ENCODE peak calls at places on chromosomes 5 and 9, in seven cellular contexts. Y is T-helper 22 cell, S is SK-MEL-5, Q is tibial artery, Z is EL, E is T-helper 9 cell, A is astrocyte of the spinal cord. T is an unnamed sample.
A peak's percentile ranks its signal among the peaks of the same experiment; 100 is the strongest.

GRCh38 chr5:66864240-66864884 is 268.2 kb downstream of the MAST4 start:
- DNase-seq in A (peak; percentile 46), Y (no peak), E (no peak), S (peak; percentile 69), Q (no peak), Z (peak; percentile 19), T (peak; percentile 51)

GRCh38 chr9:94918038-94918753 is 191.7 kb downstream of the AOPEP start:
- DNase-seq in Q (no peak), Y (no peak), A (no peak), Z (no peak), E (no peak), S (no peak), T (no peak)

GRCh38 chr5:674630-675011 is 18.5 kb downstream of the TPPP start:
- DNase-seq in E (peak; percentile 1), S (peak; percentile 34), A (no peak), Y (no peak), Q (peak; percentile 16), Z (no peak), T (no peak)

GRCh38 chr5:86463339-86463738 is 154.4 kb upstream of the COX7C start:
- DNase-seq in Q (no peak), Z (no peak), E (no peak), A (no peak), S (no peak), Y (no peak), T (no peak)

GRCh38 chr9:115649991-115650472 is 503.6 kb upstream of the PAPPA start:
- DNase-seq in Z (peak; percentile 94), Q (peak; percentile 89), A (peak; percentile 96), E (no peak), Y (no peak), S (peak; percentile 75), T (no peak)

GRCh38 chr5:138502121-138502520 is 36.8 kb downstream of the EGR1 start:
- DNase-seq in Z (no peak), E (no peak), S (no peak), Q (no peak), Y (no peak), A (no peak), T (no peak)

GRCh38 chr5:168163966-168164365 is 127.5 kb upstream of the WWC1 start:
- DNase-seq in Z (no peak), S (no peak), E (no peak), Y (no peak), Q (no peak), A (no peak), T (no peak)

GRCh38 chr5:112691758-112692157 is 45.9 kb upstream of the APC start:
- DNase-seq in A (no peak), Y (no peak), Q (no peak), E (no peak), S (peak; percentile 84), Z (no peak), T (peak; percentile 33)

GRCh38 chr5:65137631-65138030 is 344.1 kb downstream of the ADAMTS6 start:
- DNase-seq in A (peak; percentile 50), E (no peak), Z (no peak), Q (no peak), Y (no peak), S (no peak), T (no peak)

GRCh38 chr5:116881921-116882531 is 307.4 kb upstream of the SEMA6A start:
- DNase-seq in E (no peak), Y (no peak), Z (no peak), A (no peak), S (no peak), Q (no peak), T (no peak)

GRCh38 chr9:111743275-111743674 is 51.5 kb downstream of the SHOC1 start:
- DNase-seq in A (peak; percentile 61), E (no peak), Z (peak; percentile 89), S (peak; percentile 31), Y (no peak), Q (no peak), T (peak; percentile 14)

GRCh38 chr5:119435436-119436132 is 16.7 kb upstream of the HSD17B4 start:
- DNase-seq in Z (peak; percentile 50), Q (peak; percentile 65), A (peak; percentile 59), E (peak; percentile 57), S (peak; percentile 51), Y (peak; percentile 37), T (peak; percentile 72)

GRCh38 chr9:135081264-135081660 is 6.2 kb upstream of the OLFM1 start:
- DNase-seq in A (no peak), Z (no peak), S (no peak), Y (no peak), Q (no peak), E (no peak), T (no peak)

GRCh38 chr5:147645172-147645571 is 135.3 kb upstream of the DPYSL3 start:
- DNase-seq in S (no peak), Y (no peak), Q (no peak), Z (no peak), A (no peak), E (no peak), T (no peak)

T was measured in A673.